ENCODE peak calls at places on chromosomes 6 and 20, in four cellular contexts. T is testis, F is astrocyte of the cerebellum, M is AG10803. R is an unnamed sample.

GRCh38 chr20:53786071-53786444 is 192.4 kb upstream of the ZNF217 start:
- DNase-seq in M (no peak), T (no peak), F (no peak), R (no peak)

GRCh38 chr6:63997727-63998126 is 362.1 kb downstream of the PHF3 start:
- DNase-seq in M (no peak), F (no peak), T (no peak), R (no peak)

GRCh38 chr20:63094767-63095499 is 88.2 kb upstream of the BHLHE23 start:
- DNase-seq in M (no peak), T (peak; percentile 3), F (no peak), R (no peak)

GRCh38 chr6:132730560-132730959 is 16.7 kb upstream of the VNN1 start:
- DNase-seq in T (no peak), M (peak; percentile 12), F (no peak), R (no peak)

GRCh38 chr20:11921326-11921725 is 3.6 kb downstream of the BTBD3 start:
- DNase-seq in T (no peak), M (no peak), F (no peak), R (no peak)

GRCh38 chr6:87407896-87408720 is at the start of gene CFAP206:
- DNase-seq in F (peak; percentile 69), M (peak; percentile 82), T (peak; percentile 88), R (peak; percentile 42)

GRCh38 chr6:109790131-109790530 is 99.0 kb downstream of the FIG4 start:
- DNase-seq in F (peak; percentile 22), T (no peak), M (peak; percentile 84), R (peak; percentile 24)

GRCh38 chr6:42434237-42434636 is 17.5 kb downstream of the TRERF1 start:
- DNase-seq in M (no peak), F (no peak), T (no peak), R (no peak)

GRCh38 chr6:100463685-100464161 is 998 bp downstream of the SIM1 start:
- DNase-seq in M (peak; percentile 38), F (no peak), T (no peak), R (no peak)

GRCh38 chr20:57391439-57392129 is 388 bp downstream of the RBM38 start:
- DNase-seq in M (peak; percentile 18), F (no peak), T (no peak), R (no peak)

GRCh38 chr6:40877362-40877761 is 161.7 kb downstream of the UNC5CL start:
- DNase-seq in T (no peak), M (no peak), F (no peak), R (no peak)

GRCh38 chr6:75748743-75749538 is at the start of gene MYO6:
- DNase-seq in M (peak; percentile 55), F (no peak), T (peak; percentile 81), R (no peak)

GRCh38 chr6:79922018-79922417 is 25.3 kb downstream of the ELOVL4 start:
- DNase-seq in T (no peak), F (no peak), M (no peak), R (no peak)

GRCh38 chr6:112879920-112880413 is 532.8 kb downstream of the RFPL4B start:
- DNase-seq in M (peak; percentile 6), T (peak; percentile 73), F (peak; percentile 8), R (no peak)

GRCh38 chr6:29926795-29927427 is 15.4 kb upstream of the HLA-A start:
- DNase-seq in T (peak; percentile 46), M (peak; percentile 71), F (peak; percentile 2), R (peak; percentile 25)

GRCh38 chr20:58793512-58794420 is 56.9 kb downstream of the GNAS-AS1 start:
- DNase-seq in M (no peak), F (no peak), T (no peak), R (no peak)

GRCh38 chr6:36820700-36821580 is 18.3 kb downstream of the CPNE5 start:
- DNase-seq in T (no peak), F (no peak), M (peak; percentile 46), R (peak; percentile 37)

GRCh38 chr6:23244300-23244699 is 674.9 kb downstream of the HDGFL1 start:
- DNase-seq in F (no peak), M (peak; percentile 24), T (no peak), R (no peak)

GRCh38 chr6:23243858-23244257 is 674.5 kb downstream of the HDGFL1 start:
- DNase-seq in F (no peak), T (no peak), M (no peak), R (no peak)

GRCh38 chr6:23246901-23247300 is 677.5 kb downstream of the HDGFL1 start:
- DNase-seq in M (no peak), T (no peak), F (peak; percentile 19), R (no peak)

GRCh38 chr6:23245559-23245958 is 676.2 kb downstream of the HDGFL1 start:
- DNase-seq in F (no peak), M (peak; percentile 31), T (no peak), R (no peak)
- TF ChIP-seq CTCF in F (no peak), M (no peak), T (no peak), R (no peak)

GRCh38 chr6:35063701-35064507 is 77.2 kb downstream of the TCP11 start:
- DNase-seq in T (peak; percentile 56), F (no peak), M (no peak), R (no peak)

GRCh38 chr6:35065441-35065800 is 75.7 kb downstream of the TCP11 start:
- DNase-seq in T (no peak), M (no peak), F (no peak), R (no peak)

GRCh38 chr6:35067234-35067633 is 73.9 kb downstream of the TCP11 start:
- DNase-seq in T (no peak), F (no peak), M (no peak), R (no peak)

GRCh38 chr6:35064508-35065440 is 76.4 kb downstream of the TCP11 start:
- DNase-seq in M (no peak), T (no peak), F (no peak), R (no peak)

GRCh38 chr6:35065870-35066269 is 75.3 kb downstream of the TCP11 start:
- DNase-seq in T (no peak), F (no peak), M (no peak), R (no peak)
- H3K4me3 ChIP-seq in T (no peak overlapping the region), F (no peak overlapping the region), M (no peak overlapping the region), R (no peak overlapping the region)

GRCh38 chr20:13816757-13817156 is 31.9 kb downstream of the NDUFAF5 start:
- DNase-seq in M (no peak), F (no peak), T (no peak), R (no peak)

GRCh38 chr20:13817342-13817741 is 32.5 kb downstream of the NDUFAF5 start:
- DNase-seq in F (no peak), M (no peak), T (no peak), R (no peak)

GRCh38 chr20:13821876-13822275 is 37.0 kb downstream of the NDUFAF5 start:
- DNase-seq in T (no peak), M (peak; percentile 92), F (no peak), R (no peak)

GRCh38 chr20:13822459-13822858 is 37.6 kb downstream of the NDUFAF5 start:
- DNase-seq in T (no peak), F (no peak), M (no peak), R (no peak)

DNA sequence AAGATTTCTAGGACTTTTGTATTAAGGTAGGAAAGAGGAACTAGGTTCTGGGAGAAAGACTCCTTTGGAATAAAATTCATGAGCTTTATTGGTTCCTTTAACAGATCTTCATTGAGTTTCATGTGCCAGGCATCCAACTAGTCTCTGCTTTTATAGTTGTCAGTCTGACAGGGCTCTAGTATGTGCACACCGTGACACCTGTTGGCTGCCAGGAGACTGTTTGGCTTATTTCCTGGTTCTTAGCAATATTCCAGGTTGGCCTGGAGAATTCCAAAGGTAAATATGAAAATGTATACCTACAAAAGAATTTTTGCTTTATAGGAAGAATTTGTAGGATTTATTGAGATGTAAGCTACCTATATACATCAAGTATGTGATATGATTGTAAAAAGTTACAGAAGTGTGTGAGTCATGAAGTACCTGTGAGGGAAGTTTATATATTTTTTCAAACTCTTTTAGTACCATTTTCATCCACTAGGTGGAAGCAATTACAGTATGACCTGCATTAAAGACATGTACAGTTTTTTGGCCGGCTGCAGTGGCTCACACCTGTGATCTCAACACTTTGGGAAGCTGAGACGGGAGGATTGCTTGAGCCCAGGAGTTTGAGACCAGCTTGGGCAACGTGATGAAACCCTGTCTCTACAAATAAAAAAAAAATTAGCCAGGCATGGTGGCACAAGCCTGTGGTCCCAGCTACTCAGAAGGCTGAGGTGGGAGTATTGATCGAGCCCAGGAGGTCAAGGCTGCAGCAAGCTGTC is 35.2 kb downstream of the NDUFAF5 start:
- DNase-seq in M (peak; percentile 67), F (peak; percentile 48), T (peak; percentile 40), R (peak; percentile 32)
- TF ChIP-seq CTCF in M (peak; percentile 69), F (peak; percentile 41), T (peak; percentile 67), R (peak; percentile 30)

DNA sequence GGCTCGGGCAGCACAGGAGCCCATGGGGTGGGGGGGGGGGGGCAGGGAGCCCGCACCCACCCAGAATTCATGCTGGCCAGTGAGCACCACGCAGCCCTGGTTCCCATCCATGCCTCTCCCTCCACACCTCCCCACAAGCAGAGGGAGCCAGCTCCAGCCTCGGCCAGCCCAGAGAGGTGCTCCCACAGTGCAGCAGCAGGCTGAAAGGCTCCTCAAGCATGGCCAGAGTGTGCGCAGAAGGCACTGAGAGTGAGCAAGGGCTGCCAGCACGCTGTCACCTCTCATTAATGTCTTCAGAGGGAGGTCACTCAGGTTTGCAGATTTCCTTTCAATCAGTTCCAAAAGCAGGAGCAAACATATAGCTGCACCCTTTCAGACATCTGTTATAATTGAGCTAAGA is 32.4 kb downstream of the GSTA4 start:
- DNase-seq in F (no peak), T (no peak), M (no peak), R (no peak)
- H3K4me3 ChIP-seq in F (no peak overlapping the region), T (no peak overlapping the region), M (no peak overlapping the region), R (no peak overlapping the region)

DNA sequence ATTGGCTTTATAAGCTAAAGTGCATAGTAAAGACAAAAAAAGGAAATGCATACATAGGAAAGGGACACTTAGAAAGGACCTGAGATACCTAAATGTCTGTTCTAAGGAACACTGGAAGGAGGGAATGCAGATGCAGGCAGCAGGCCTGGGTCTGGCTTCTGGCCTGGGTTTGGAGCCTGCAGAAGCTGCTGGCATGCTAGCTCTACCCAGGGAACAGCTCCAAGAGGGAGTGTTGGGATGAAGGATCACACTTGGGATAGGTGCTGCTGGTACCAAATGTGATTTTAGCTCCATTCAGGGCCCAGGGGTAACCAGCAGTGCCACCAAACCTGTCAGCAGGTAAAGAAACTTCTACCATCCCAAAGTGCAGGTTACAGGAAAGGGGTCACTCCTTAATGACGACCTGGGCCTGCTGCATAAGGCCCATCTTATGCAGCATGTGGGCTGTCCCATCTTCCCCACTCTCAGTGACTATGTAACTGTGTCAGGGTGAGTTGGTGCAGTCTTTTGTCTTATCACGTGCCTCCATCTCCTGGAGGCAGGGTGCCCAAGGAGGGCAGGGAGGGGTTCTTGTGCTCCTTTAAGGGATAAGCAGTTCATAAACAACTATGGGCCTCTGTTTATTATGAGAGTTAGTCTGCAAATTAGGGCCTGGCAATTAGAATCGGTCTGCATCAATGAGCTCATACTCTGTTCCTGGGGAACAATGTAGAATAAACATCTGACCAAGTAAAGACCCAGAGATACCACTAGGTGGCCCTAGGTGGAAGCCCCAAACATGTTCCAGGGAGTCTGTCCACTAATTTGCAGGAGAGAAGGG is 26.9 kb downstream of the DDX27 start:
- DNase-seq in M (peak; percentile 65), T (no peak), F (peak; percentile 35), R (peak; percentile 26)
- TF ChIP-seq CTCF in M (peak; percentile 82), T (peak; percentile 66), F (peak; percentile 82), R (peak; percentile 69)